ENCODE peak calls at places on chromosomes 2 and 18, in seven cellular contexts. Y is coronary artery, J is DND-41, M is AG04450, K is testis, I is choroid plexus epithelial cell, D is fibroblast of mammary gland. S is an unnamed sample.

GRCh38 chr2:104733544-104733943 is 120.4 kb upstream of the POU3F3 start:
- DNase-seq in Y (no peak), J (peak; percentile 27), M (no peak), K (peak; percentile 50), I (peak; percentile 14), D (no peak), S (no peak)

GRCh38 chr18:7567487-7568425 is 640 bp downstream of the PTPRM start:
- DNase-seq in Y (peak; percentile 83), J (no peak), M (no peak), K (peak; percentile 56), I (peak; percentile 77), D (peak; percentile 57), S (no peak)

GRCh38 chr18:79007440-79007839 is 27.8 kb downstream of the SALL3 start:
- DNase-seq in Y (no peak), J (no peak), M (no peak), K (no peak), I (no peak), D (no peak), S (no peak)

GRCh38 chr18:11496561-11497172 is 112.7 kb upstream of the SLC35G4 start:
- DNase-seq in Y (no peak), J (no peak), M (no peak), K (no peak), I (no peak), D (no peak), S (no peak)

GRCh38 chr18:49968649-49969309 is 155.4 kb upstream of the ACAA2 start:
- DNase-seq in Y (no peak), J (no peak), M (no peak), K (no peak), I (no peak), D (no peak), S (no peak)

GRCh38 chr2:204329532-204329931 is 215.7 kb upstream of the PARD3B start:
- DNase-seq in Y (no peak), J (no peak), M (no peak), K (no peak), I (no peak), D (no peak), S (no peak)

GRCh38 chr2:15943378-15943851 is 3.1 kb downstream of the MYCN start:
- DNase-seq in Y (no peak), J (no peak), M (no peak), K (peak; percentile 57), I (no peak), D (no peak), S (no peak)

GRCh38 chr2:127134833-127135830 is 28.2 kb upstream of the BIN1 start:
- DNase-seq in Y (no peak), J (no peak), M (no peak), K (no peak), I (no peak), D (no peak), S (no peak)

GRCh38 chr2:168848220-168848619 is 42.0 kb downstream of the SPC25 start:
- DNase-seq in Y (no peak), J (no peak), M (no peak), K (no peak), I (peak; percentile 3), D (peak; percentile 5), S (no peak)

GRCh38 chr18:58557013-58557435 is 71.9 kb downstream of the ALPK2 start:
- DNase-seq in Y (no peak), J (no peak), M (no peak), K (no peak), I (no peak), D (no peak), S (no peak)

GRCh38 chr2:75994759-75995158 is 284.0 kb upstream of the GCFC2 start:
- DNase-seq in Y (no peak), J (no peak), M (no peak), K (no peak), I (no peak), D (no peak), S (no peak)

GRCh38 chr2:119178811-119179601 is 20.5 kb upstream of the C1QL2 start:
- DNase-seq in Y (no peak), J (no peak), M (no peak), K (no peak), I (no peak), D (no peak), S (no peak)

GRCh38 chr2:195319548-195320415 is 337.2 kb upstream of the SLC39A10 start:
- DNase-seq in Y (no peak), J (no peak), M (no peak), K (no peak), I (no peak), D (no peak), S (no peak)

GRCh38 chr2:96841707-96842495 is 1.9 kb downstream of the ANKRD23 start:
- DNase-seq in Y (no peak), J (no peak), M (no peak), K (no peak), I (no peak), D (no peak), S (no peak)

GRCh38 chr2:22890142-22890541 is 494.8 kb upstream of the KLHL29 start:
- DNase-seq in Y (no peak), J (no peak), M (no peak), K (no peak), I (no peak), D (no peak), S (no peak)

GRCh38 chr2:7599462-7600258 is 682.4 kb downstream of the RNF144A start:
- DNase-seq in Y (no peak), J (no peak), M (no peak), K (no peak), I (no peak), D (no peak), S (no peak)

GRCh38 chr2:229416116-229416694 is 145.1 kb upstream of the PID1 start:
- DNase-seq in Y (peak; percentile 90), J (no peak), M (no peak), K (peak; percentile 85), I (peak; percentile 94), D (peak; percentile 98), S (no peak)

GRCh38 chr18:59455728-59456276 is 96.7 kb upstream of the LMAN1 start:
- DNase-seq in Y (no peak), J (peak; percentile 10), M (no peak), K (no peak), I (peak; percentile 5), D (no peak), S (no peak)

GRCh38 chr2:208033701-208034502 is 8.6 kb upstream of the PLEKHM3 start:
- DNase-seq in Y (no peak), J (peak; percentile 17), M (no peak), K (peak; percentile 69), I (peak; percentile 68), D (peak; percentile 56), S (no peak)

GRCh38 chr2:124081154-124081771 is 56.2 kb downstream of the CNTNAP5 start:
- DNase-seq in Y (no peak), J (no peak), M (no peak), K (no peak), I (no peak), D (no peak), S (no peak)

DNA sequence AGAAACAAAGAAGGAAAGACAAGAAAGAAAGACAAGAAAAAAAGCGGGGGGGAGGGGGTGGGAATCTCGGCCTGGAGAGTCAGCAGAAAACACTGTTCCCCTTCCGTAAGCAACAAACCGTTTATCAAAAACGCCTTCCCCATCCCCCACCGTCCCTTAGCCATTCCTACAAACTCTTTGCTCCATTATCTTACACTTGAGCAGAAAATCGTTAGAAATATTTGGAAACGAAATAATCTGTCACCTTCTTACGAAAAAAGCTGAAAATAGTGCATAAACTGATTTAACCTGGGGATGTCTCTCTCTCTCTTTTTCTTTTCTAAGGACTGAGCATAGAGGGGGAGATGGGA is 3.2 kb downstream of the PTGR3 start:
- DNase-seq in Y (no peak), J (no peak), M (no peak), K (peak; percentile 75), I (no peak), D (peak; percentile 56), S (no peak)
- H3K4me3 ChIP-seq in Y (no peak overlapping the region), J (no peak overlapping the region), M (peak overlapping the region; percentile 57), K (peak overlapping the region; percentile 44), I (no peak overlapping the region), D (peak overlapping the region; percentile 45), S (no peak overlapping the region)

GRCh38 chr2:209663149-209663548 is 108.5 kb upstream of the UNC80 start:
- DNase-seq in Y (no peak), J (no peak), M (no peak), K (no peak), I (peak; percentile 37), D (peak; percentile 54), S (no peak)

GRCh38 chr2:209662091-209662490 is 109.5 kb upstream of the UNC80 start:
- DNase-seq in Y (no peak), J (no peak), M (no peak), K (no peak), I (no peak), D (no peak), S (no peak)

GRCh38 chr2:209663666-209664065 is 108.0 kb upstream of the UNC80 start:
- DNase-seq in Y (no peak), J (no peak), M (no peak), K (no peak), I (no peak), D (no peak), S (no peak)

GRCh38 chr2:209671280-209671679 is 100.4 kb upstream of the UNC80 start:
- DNase-seq in Y (no peak), J (no peak), M (no peak), K (no peak), I (no peak), D (no peak), S (no peak)

GRCh38 chr2:209666296-209666695 is 105.3 kb upstream of the UNC80 start:
- DNase-seq in Y (no peak), J (no peak), M (no peak), K (no peak), I (no peak), D (no peak), S (no peak)
- H3K4me3 ChIP-seq in Y (no peak overlapping the region), J (no peak overlapping the region), M (no peak overlapping the region), K (no peak overlapping the region), I (no peak overlapping the region), D (no peak overlapping the region), S (no peak overlapping the region)

DNA sequence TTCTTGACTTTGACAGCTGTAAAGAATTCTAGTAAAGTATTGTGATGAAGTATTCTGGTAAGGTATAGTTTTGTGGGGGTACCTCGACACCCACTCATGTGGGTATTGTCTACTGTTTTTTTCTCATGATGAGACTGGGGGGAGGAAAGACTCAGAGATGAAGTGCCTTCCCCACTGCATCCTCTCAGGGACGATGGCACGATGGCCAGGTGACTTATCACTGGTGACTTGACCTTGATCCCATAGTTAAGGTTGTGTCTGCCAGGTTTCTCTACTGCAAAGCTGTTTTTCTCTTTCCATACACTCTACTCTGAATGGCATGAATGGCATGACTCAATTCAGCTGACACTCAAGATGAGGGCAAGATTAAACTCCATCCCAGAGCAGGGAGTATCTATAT is 936 bp upstream of the CCDC68 start:
- DNase-seq in Y (no peak), J (no peak), M (no peak), K (no peak), I (no peak), D (no peak), S (no peak)
- H3K4me3 ChIP-seq in Y (no peak overlapping the region), J (no peak overlapping the region), M (no peak overlapping the region), K (no peak overlapping the region), I (no peak overlapping the region), D (no peak overlapping the region), S (no peak overlapping the region)

GRCh38 chr18:65749881-65750280 is 931 bp upstream of the CDH7 start:
- DNase-seq in Y (no peak), J (no peak), M (no peak), K (no peak), I (no peak), D (no peak), S (no peak)
- H3K4me3 ChIP-seq in Y (peak overlapping the region; percentile 69), J (no peak overlapping the region), M (no peak overlapping the region), K (peak overlapping the region; percentile 44), I (peak overlapping the region; percentile 45), D (no peak overlapping the region), S (peak overlapping the region; percentile 84)